ENCODE peak calls at places on chromosomes 7 and 10, in six cellular contexts. D is brain microvascular endothelial cell, E is body of pancreas, J is fibroblast of lung, W is astrocyte, O is AG04449. S is an unnamed sample.

GRCh38 chr7:106110238-106110560 is 1.9 kb downstream of the SYPL1 start:
- DNase-seq in O (no peak), J (peak), D (no peak), W (no peak), E (no peak), S (no peak)

GRCh38 chr7:77855371-77856083 is 57.0 kb downstream of the PHTF2 start:
- DNase-seq in J (peak), W (peak), O (no peak), E (peak), D (no peak), S (peak)

GRCh38 chr7:137987011-137987334 is 14.9 kb downstream of the CREB3L2 start:
- DNase-seq in J (no peak), O (no peak), W (no peak), D (no peak), E (no peak), S (no peak)

GRCh38 chr7:64876792-64877713 is 26.0 kb upstream of the ZNF273 start:
- DNase-seq in W (no peak), O (no peak), D (peak), J (no peak), E (peak), S (peak)

GRCh38 chr7:90239050-90239449 is 5.9 kb upstream of the CFAP69 start:
- DNase-seq in D (no peak), J (no peak), E (no peak), W (no peak), O (no peak), S (no peak)

GRCh38 chr10:125062244-125063208 is 97.8 kb downstream of the CTBP2 start:
- DNase-seq in J (peak), D (no peak), O (no peak), E (no peak), W (no peak), S (no peak)

GRCh38 chr10:102517553-102517952 is 13.8 kb downstream of the SUFU start:
- DNase-seq in D (peak), W (peak), J (no peak), O (no peak), E (no peak), S (peak)

GRCh38 chr7:151249034-151249731 is 689 bp upstream of the SMARCD3 start:
- DNase-seq in E (peak), O (no peak), W (peak), D (peak), J (peak), S (peak)

GRCh38 chr7:85890244-85890811 is 703.5 kb upstream of the SEMA3D start:
- DNase-seq in D (no peak), E (no peak), W (peak), J (peak), O (no peak), S (peak)

GRCh38 chr10:113445736-113446135 is 107.1 kb upstream of the HABP2 start:
- DNase-seq in O (no peak), W (no peak), J (no peak), D (no peak), E (no peak), S (no peak)

GRCh38 chr7:131327626-131328386 is at the start of gene MKLN1:
- DNase-seq in O (no peak), J (peak), D (peak), W (peak), E (peak), S (peak)

GRCh38 chr10:113961261-113961938 is 82.3 kb upstream of the ADRB1 start:
- DNase-seq in W (no peak), J (no peak), D (no peak), O (no peak), E (no peak), S (no peak)

GRCh38 chr10:13100349-13101294 is 659 bp downstream of the OPTN start:
- DNase-seq in J (peak), D (peak), E (peak), O (no peak), W (peak), S (peak)

GRCh38 chr7:121530251-121531174 is 134.4 kb upstream of the FAM3C start:
- DNase-seq in E (no peak), W (peak), O (peak), D (peak), J (peak), S (peak)

GRCh38 chr7:122588621-122589020 is 110.3 kb downstream of the RNF133 start:
- DNase-seq in W (peak), J (peak), D (peak), O (no peak), E (no peak), S (peak)

GRCh38 chr7:94146408-94146807 is 142.3 kb upstream of the BET1 start:
- DNase-seq in E (no peak), W (no peak), O (no peak), J (peak), D (peak), S (no peak)

GRCh38 chr10:49301302-49301701 is 2.3 kb downstream of the C10orf71 start:
- DNase-seq in E (no peak), D (no peak), O (no peak), W (no peak), J (no peak), S (no peak)

GRCh38 chr7:114823290-114823689 is 98.6 kb upstream of the MDFIC start:
- DNase-seq in O (no peak), E (no peak), J (peak), D (no peak), W (peak), S (peak)

GRCh38 chr10:111650088-111650487 is 533.5 kb downstream of the GPAM start:
- DNase-seq in E (no peak), O (no peak), D (no peak), W (no peak), J (no peak), S (no peak)

GRCh38 chr10:123284022-123284421 is 129.8 kb downstream of the BUB3 start:
- DNase-seq in D (no peak), E (no peak), J (no peak), O (no peak), W (no peak), S (no peak)

GRCh38 chr10:59709472-59710125 is at the start of gene SLC16A9:
- DNase-seq in E (peak), D (peak), J (peak), O (no peak), W (peak), S (peak)

GRCh38 chr10:17023386-17024298 is 106.0 kb downstream of the CUBN start:
- DNase-seq in J (peak), D (peak), O (peak), W (peak), E (peak), S (peak)

GRCh38 chr7:82330706-82331220 is 112.8 kb downstream of the CACNA2D1 start:
- DNase-seq in O (no peak), D (no peak), W (no peak), J (no peak), E (no peak), S (no peak)

GRCh38 chr10:110311357-110311949 is 6.7 kb upstream of the SMNDC1 start:
- DNase-seq in W (peak), J (peak), E (peak), D (peak), O (no peak), S (peak)

GRCh38 chr10:14032406-14032998 is 298.2 kb downstream of the FRMD4A start:
- DNase-seq in J (no peak), E (peak), O (no peak), W (peak), D (no peak), S (peak)

GRCh38 chr7:85705076-85705475 is 518.2 kb upstream of the SEMA3D start:
- DNase-seq in E (no peak), O (no peak), D (no peak), J (no peak), W (peak), S (no peak)

GRCh38 chr7:155542276-155542675 is 4.1 kb downstream of the CNPY1 start:
- DNase-seq in O (no peak), E (no peak), D (no peak), W (no peak), J (no peak), S (no peak)

GRCh38 chr10:54940418-54940817 is 139.4 kb upstream of the PCDH15 start:
- DNase-seq in W (no peak), D (no peak), E (no peak), O (no peak), J (peak), S (no peak)
- TF ChIP-seq CTCF in W (no peak), D (no peak), E (no peak), O (no peak), J (peak), S (no peak)

DNA sequence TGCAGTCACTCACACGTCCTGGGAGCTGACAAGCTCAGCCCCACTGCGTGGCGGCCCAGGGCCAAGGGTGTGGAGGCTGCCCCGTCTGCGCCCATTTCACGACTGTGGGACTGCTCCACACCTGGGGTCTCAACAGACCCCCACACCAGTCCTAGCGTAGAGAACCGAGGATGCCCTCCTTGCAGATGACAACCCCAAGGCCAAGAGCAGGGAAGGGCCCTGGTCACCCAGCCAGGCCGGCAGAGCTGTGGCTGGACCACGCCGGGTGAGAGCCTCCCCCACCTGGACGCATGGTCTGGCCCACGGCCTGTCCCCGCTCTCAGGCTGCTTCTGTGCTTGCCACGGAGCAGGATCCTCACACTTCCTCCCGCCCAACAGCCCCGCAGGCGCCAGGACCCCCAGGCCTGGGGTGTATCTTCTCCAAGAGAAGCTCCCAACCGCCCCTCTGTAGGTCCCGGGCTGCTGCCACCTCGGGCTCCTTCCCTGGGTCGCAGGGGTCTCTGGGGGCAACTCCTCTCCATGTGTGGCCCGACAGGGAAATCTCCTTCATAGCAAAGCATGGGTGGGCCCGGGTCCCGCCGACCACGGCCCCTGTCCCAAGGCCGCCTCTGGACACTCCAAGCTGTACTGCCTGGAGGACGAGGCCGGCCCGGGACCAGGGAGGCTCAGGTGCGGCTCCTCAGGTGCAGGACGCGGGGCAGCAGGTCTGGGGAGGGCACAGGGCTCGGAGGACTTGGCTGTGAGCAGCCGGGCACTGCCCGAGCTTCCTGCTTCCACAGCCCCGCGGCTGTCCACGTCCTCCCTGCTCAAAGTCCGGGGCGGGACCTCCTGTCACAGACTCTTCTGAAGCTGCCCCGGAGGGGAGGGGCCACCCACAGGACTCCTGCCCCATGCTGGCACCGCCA is 88.8 kb downstream of the FOXL3 start:
- DNase-seq in D (no peak), J (no peak), E (peak), W (no peak), O (no peak), S (no peak)
- H3K4me3 ChIP-seq in D (no peak), J (no peak), E (no peak), W (no peak), O (no peak), S (no peak)

GRCh38 chr7:36758879-36759278 is 34.6 kb upstream of the AOAH start:
- DNase-seq in W (no peak), E (no peak), J (no peak), O (no peak), D (no peak), S (no peak)
- TF ChIP-seq CTCF in W (no peak), E (no peak), J (no peak), O (no peak), D (no peak), S (no peak)

DNA sequence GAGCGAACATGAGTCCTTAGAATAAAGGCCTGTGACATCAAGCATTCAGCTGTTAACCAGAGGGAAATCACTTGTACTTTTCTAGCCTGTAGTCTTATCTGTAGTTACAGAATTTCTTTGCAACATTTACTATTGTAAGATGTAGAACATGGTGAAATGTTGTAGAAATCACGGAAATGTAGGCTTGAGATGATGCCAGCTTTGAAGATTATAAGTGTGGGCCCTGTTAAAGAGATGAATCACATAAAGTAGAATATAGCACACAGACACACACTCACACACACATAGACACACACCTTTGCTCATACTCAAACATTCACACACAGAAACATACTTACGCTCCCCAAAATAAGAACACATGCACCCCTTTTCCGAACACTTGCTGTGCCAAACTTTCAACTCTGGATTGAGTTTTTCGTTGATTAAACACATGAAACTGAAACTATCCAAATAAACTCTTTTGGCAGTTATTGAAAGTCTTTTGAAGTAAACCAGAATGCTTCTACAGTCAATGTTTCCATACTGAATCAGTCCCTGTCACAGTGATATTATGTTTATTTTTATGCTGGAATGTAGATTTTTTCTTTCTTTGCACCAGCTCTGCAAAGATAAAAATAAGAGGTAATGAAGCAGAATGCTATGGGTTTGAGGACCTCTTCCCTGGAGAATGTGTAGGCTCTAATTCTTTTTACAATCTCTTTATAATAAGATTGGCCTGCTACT is 230.3 kb upstream of the MEOX2 start:
- DNase-seq in E (no peak), W (peak), O (no peak), D (peak), J (peak), S (peak)
- H3K4me3 ChIP-seq in E (no peak), W (no peak), O (peak), D (no peak), J (peak), S (no peak)

DNA sequence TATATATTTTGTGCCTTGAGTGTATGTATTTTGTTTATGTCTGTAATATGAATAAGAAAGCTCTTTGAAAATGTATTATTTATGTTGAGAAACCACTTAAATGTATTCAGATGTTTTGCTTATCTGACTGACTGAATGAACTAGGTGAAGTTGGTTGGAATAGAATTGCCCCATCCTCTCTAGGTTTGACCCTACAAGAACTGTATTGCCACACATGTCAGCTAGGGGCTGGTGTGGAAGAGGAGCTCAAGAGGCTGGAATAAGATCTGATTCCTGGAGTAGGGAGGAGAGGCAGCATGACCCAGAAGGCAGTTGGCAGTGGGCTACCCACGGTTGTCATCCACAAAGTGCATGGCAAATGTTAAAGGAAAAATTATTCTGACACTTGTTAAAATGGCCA is 9.1 kb downstream of the SSMEM1 start:
- DNase-seq in W (no peak), D (no peak), J (no peak), E (no peak), O (no peak), S (no peak)
- TF ChIP-seq CTCF in W (no peak), D (no peak), J (no peak), E (no peak), O (no peak), S (no peak)

GRCh38 chr10:34580214-34580613 is 234.9 kb downstream of the PARD3 start:
- DNase-seq in W (no peak), O (no peak), J (no peak), D (no peak), E (no peak), S (no peak)
- H3K4me3 ChIP-seq in W (no peak), O (no peak), J (no peak), D (no peak), E (no peak), S (no peak)

S was measured in fibroblast of mammary gland.